ENCODE peak calls at places on chromosomes 1 and 21, in five cellular contexts. D, G, O, J and S are unnamed samples.

GRCh38 chr1:234901491-234902049 is 227.1 kb downstream of the TOMM20 start:
- DNase-seq in D (no peak), G (no peak), O (no peak), J (no peak), S (no peak)

GRCh38 chr1:101166583-101167120 is 70.2 kb upstream of the S1PR1 start:
- DNase-seq in D (no peak), G (no peak), O (no peak), J (no peak), S (no peak)

GRCh38 chr1:45684402-45684801 is 1.9 kb downstream of the GPBP1L1 start:
- DNase-seq in D (no peak), G (no peak), O (no peak), J (no peak), S (no peak)

GRCh38 chr1:190084552-190084951 is 393.1 kb downstream of the BRINP3 start:
- DNase-seq in D (peak), G (no peak), O (no peak), J (no peak), S (no peak)

GRCh38 chr1:246324711-246325110 is 182.4 kb downstream of the SMYD3 start:
- DNase-seq in D (peak), G (peak), O (no peak), J (no peak), S (no peak)

GRCh38 chr1:94142022-94142421 is 21.1 kb upstream of the ABCA4 start:
- DNase-seq in D (no peak), G (peak), O (no peak), J (no peak), S (no peak)

GRCh38 chr1:29676496-29676895 is 440.2 kb downstream of the PTPRU start:
- DNase-seq in D (no peak), G (no peak), O (no peak), J (no peak), S (no peak)

GRCh38 chr1:25217015-25217414 is 15.3 kb downstream of the SYF2 start:
- DNase-seq in D (no peak), G (no peak), O (no peak), J (no peak), S (no peak)

GRCh38 chr1:116665001-116665400 is 2.5 kb downstream of the IGSF3 start:
- DNase-seq in D (no peak), G (no peak), O (no peak), J (no peak), S (no peak)

GRCh38 chr1:116667577-116668105 is at the start of gene IGSF3:
- DNase-seq in D (peak), G (peak), O (peak), J (peak), S (peak)

GRCh38 chr1:116666747-116667576 is 571 bp downstream of the IGSF3 start:
- DNase-seq in D (peak), G (no peak), O (no peak), J (peak), S (peak)

GRCh38 chr1:116664366-116664983 is 3.1 kb downstream of the IGSF3 start:
- DNase-seq in D (no peak), G (no peak), O (no peak), J (no peak), S (no peak)

DNA sequence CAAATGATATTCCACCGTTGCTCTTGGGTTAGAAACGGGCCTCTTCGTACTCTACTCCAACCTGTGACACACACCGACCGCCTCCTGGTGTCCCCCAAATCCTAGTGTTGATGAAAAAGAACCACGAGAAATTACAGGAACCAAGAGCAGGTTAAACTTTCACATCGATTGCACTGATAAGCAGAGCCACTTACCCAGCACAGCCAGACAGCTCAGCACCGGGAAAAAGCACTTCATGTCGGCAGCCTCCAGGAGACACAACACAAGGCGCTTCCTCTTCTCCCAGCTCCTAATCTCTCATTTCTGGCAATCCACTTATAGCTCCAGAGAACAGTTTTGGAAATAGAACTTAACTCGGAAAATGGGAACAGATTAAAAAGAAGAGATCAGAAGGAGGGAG is 1.4 kb downstream of the IGSF3 start:
- DNase-seq in D (peak), G (no peak), O (no peak), J (peak), S (no peak)
- TF ChIP-seq CTCF in D (no peak), G (no peak), O (no peak), J (no peak), S (no peak)

GRCh38 chr1:116929961-116930592 is 20.4 kb downstream of the PTGFRN start:
- DNase-seq in D (no peak), G (peak), O (no peak), J (no peak), S (no peak)

GRCh38 chr1:116931016-116931918 is 21.6 kb downstream of the PTGFRN start:
- DNase-seq in D (no peak), G (no peak), O (no peak), J (no peak), S (no peak)

GRCh38 chr1:116933586-116934515 is 24.1 kb downstream of the PTGFRN start:
- DNase-seq in D (no peak), G (no peak), O (no peak), J (no peak), S (no peak)

DNA sequence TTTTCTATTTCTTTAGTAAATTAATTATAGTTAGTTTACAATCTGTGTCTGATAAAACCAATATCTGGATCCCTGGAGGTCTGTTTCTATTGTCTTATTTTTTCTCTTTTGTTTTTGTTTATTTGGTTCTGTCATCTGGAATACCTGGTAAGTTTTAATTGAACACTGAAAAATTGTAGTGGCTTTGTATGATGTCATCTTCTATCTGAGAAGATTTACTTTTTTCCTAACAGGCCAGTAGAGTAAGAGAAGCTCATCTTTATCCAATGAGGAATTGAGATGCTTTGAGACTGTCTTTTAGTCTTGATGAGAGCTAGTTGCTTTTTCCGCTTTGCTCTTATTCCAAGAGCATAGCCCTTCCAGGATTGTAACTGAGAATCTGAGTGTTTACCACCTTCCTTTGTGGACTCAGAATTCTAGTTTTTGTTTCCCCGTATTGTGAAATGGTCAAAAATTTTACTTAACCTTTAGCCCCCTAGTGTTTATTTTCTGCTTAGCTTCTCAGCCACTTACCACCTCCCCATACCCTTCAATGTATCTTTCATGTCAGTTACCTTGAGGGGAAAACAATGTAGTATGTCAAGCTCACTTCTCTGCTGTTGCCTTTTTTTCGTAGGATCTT is 25.0 kb downstream of the PTGFRN start:
- DNase-seq in D (no peak), G (peak), O (no peak), J (peak), S (peak)
- TF ChIP-seq CTCF in D (peak), G (peak), O (peak), J (peak), S (peak)

GRCh38 chr1:196902344-196902743 is 14.5 kb downstream of the CFHR4 start:
- DNase-seq in D (no peak), G (no peak), O (no peak), J (no peak), S (no peak)
- TF ChIP-seq CTCF in D (peak), G (no peak), O (no peak), J (no peak), S (no peak)

DNA sequence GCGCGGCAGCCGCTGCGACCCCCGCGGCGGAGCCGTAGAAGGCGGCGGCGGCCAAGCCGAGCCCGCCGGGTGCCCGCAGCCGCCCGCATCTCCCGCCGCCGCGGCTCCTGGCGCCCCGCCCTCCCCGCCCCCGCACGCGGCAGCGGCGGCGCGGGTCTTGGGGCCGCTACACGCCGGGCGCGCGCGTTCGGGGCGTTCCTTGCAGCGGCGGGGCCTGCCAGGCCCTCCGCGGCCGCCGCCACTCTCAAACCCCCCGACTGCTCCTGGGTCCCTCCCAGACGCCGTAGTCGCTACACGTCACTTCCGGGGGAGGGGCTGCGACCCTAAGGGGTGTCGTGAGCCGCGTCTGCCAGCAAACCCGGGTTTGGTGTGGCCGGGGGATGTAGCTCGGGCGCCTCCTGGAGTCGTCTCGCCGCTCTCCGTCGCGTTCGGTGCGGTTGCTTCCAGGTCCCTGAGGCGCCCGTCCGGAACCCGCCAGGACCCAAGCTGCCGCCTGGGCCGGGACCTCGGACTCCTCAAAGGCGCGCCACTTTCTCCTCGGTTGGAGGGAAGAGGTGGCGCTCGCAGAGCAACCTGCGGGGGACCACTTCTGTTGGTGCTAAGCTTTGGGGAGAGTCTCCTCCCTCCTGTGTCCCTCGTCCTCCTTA is at the start of gene ELK4:
- DNase-seq in D (peak), G (peak), O (peak), J (peak), S (peak)
- TF ChIP-seq CTCF in D (peak), G (peak), O (peak), J (peak), S (peak)

GRCh38 chr21:45356251-45356650 is 48.7 kb upstream of the COL18A1 start:
- DNase-seq in D (no peak), G (no peak), O (no peak), J (no peak), S (no peak)
- TF ChIP-seq CTCF in D (peak), G (peak), O (no peak), J (no peak), S (no peak)

GRCh38 chr1:162010175-162010506 is 13.5 kb downstream of the OLFML2B start:
- DNase-seq in D (no peak), G (no peak), O (no peak), J (no peak), S (no peak)

GRCh38 chr1:162009501-162010174 is 14.0 kb downstream of the OLFML2B start:
- DNase-seq in D (no peak), G (no peak), O (no peak), J (no peak), S (no peak)

GRCh38 chr1:162008799-162009198 is 14.9 kb downstream of the OLFML2B start:
- DNase-seq in D (no peak), G (no peak), O (no peak), J (no peak), S (no peak)

GRCh38 chr1:162013289-162013688 is 10.4 kb downstream of the OLFML2B start:
- DNase-seq in D (no peak), G (no peak), O (no peak), J (no peak), S (no peak)

GRCh38 chr1:162011337-162012012 is 12.2 kb downstream of the OLFML2B start:
- DNase-seq in D (no peak), G (no peak), O (no peak), J (no peak), S (no peak)
- TF ChIP-seq CTCF in D (no peak), G (no peak), O (no peak), J (no peak), S (no peak)

GRCh38 chr1:225437710-225438437 is 10.0 kb upstream of the LBR start:
- DNase-seq in D (peak), G (peak), O (no peak), J (no peak), S (no peak)

GRCh38 chr1:225445644-225446297 is 17.9 kb upstream of the LBR start:
- DNase-seq in D (no peak), G (no peak), O (no peak), J (no peak), S (no peak)

GRCh38 chr1:225440380-225440957 is 12.6 kb upstream of the LBR start:
- DNase-seq in D (no peak), G (no peak), O (no peak), J (no peak), S (no peak)

GRCh38 chr1:225442156-225442555 is 14.3 kb upstream of the LBR start:
- DNase-seq in D (no peak), G (no peak), O (no peak), J (no peak), S (no peak)

DNA sequence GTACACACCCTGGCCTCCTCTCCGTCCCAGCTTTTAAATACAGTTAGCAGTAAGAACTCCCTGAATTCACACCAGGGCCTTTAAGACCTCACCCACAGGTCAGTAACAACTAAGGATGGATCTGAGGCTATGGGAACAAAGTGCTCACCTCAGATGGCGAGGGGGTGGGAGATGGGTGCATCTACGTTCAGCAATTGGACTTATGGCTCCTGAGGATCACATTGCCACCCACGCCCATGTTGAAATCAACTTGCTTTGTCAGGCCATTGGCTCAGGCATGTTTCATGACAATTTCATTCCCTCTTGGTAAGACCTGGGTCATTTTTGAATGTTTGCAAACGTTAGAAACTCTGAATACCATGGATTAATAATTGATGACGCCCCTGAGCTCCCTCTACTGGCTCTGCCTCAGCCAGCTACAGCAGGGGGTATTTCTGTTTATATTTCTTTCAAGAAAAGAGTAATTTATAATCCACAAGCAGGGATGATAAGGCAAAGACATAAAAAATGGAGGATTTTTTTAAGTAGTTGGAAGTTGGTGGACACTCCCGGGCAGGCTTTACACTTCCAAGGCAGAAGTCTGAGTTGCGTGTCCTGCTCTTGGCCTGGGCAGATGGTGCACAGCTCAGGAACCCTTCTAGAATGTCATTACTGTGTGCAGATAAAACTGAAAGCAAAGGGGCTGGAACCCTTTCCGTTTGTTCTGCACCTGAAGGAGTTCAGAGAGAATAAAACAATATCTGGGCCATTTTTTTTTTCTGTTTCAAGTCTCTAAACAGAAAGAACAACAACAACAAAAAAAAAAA is 13.7 kb upstream of the LBR start:
- DNase-seq in D (no peak), G (no peak), O (no peak), J (no peak), S (no peak)
- TF ChIP-seq CTCF in D (peak), G (peak), O (no peak), J (peak), S (peak)